ENCODE peak calls at places on chromosomes 6 and 20, in five cellular contexts. C is heart left ventricle, W is brain microvascular endothelial cell, V is MG63, Z is lower lobe of right lung. T is an unnamed sample. For H3K27me3, the result is how much of the 10 kb centered on the place peaks cover.

GRCh38 chr6:83590413-83590812 is 78.1 kb downstream of the PRSS35 start:
- DNase-seq in Z (no peak), C (no peak), V (no peak), W (no peak), T (no peak)

GRCh38 chr20:26169506-26169905 is 472.9 kb upstream of the ZNF337 start:
- DNase-seq in V (no peak), Z (no peak), C (no peak), W (no peak), T (no peak)

GRCh38 chr6:73308712-73309533 is 45.2 kb downstream of the DPPA5 start:
- DNase-seq in Z (no peak), V (peak), W (peak), C (no peak), T (peak)

GRCh38 chr6:134675110-134676038 is 274.5 kb downstream of the ALDH8A1 start:
- DNase-seq in W (no peak), C (no peak), Z (no peak), V (no peak), T (no peak)

GRCh38 chr6:74277749-74278148 is 581.7 kb downstream of the CD109 start:
- DNase-seq in W (peak), V (no peak), C (no peak), Z (no peak), T (peak)

GRCh38 chr6:56357616-56358373 is 110.4 kb upstream of the COL21A1 start:
- DNase-seq in C (no peak), W (peak), Z (no peak), V (no peak), T (peak)

GRCh38 chr20:49896204-49896603 is 19.1 kb downstream of the SPATA2 start:
- DNase-seq in C (no peak), Z (no peak), W (no peak), V (no peak), T (no peak)

GRCh38 chr6:129031051-129031599 is 148.2 kb downstream of the LAMA2 start:
- DNase-seq in W (peak), V (no peak), Z (no peak), C (no peak), T (no peak)

GRCh38 chr20:17498181-17498580 is 33.0 kb downstream of the BFSP1 start:
- DNase-seq in C (no peak), W (no peak), Z (no peak), V (no peak), T (no peak)

GRCh38 chr6:11217360-11218076 is 14.9 kb downstream of the NEDD9 start:
- DNase-seq in W (no peak), C (no peak), Z (no peak), V (no peak), T (no peak)

GRCh38 chr6:157832250-157832967 is 9.4 kb downstream of the SNX9 start:
- DNase-seq in V (no peak), Z (no peak), C (no peak), W (no peak), T (peak)

GRCh38 chr6:152426276-152426675 is 210.9 kb downstream of the SYNE1 start:
- DNase-seq in V (no peak), C (no peak), W (no peak), Z (no peak), T (peak)

GRCh38 chr6:160272707-160273106 is 14.1 kb upstream of the SLC22A2 start:
- DNase-seq in C (no peak), W (no peak), V (no peak), Z (no peak), T (no peak)
- H3K27me3 ChIP-seq in C (under half), W (under half), V (under half), Z (under half), T (under half)

GRCh38 chr20:46157076-46157592 is 39.0 kb downstream of the CD40 start:
- DNase-seq in V (no peak), C (no peak), Z (no peak), W (no peak), T (no peak)
- H3K27me3 ChIP-seq in V (under half), C (half or more), Z (under half), W (under half), T (under half)

GRCh38 chr6:159908940-159909339 is 18.2 kb downstream of the MAS1 start:
- DNase-seq in C (no peak), V (no peak), Z (no peak), W (no peak), T (no peak)
- H3K27me3 ChIP-seq in C (under half), V (under half), Z (under half), W (under half), T (under half)

DNA sequence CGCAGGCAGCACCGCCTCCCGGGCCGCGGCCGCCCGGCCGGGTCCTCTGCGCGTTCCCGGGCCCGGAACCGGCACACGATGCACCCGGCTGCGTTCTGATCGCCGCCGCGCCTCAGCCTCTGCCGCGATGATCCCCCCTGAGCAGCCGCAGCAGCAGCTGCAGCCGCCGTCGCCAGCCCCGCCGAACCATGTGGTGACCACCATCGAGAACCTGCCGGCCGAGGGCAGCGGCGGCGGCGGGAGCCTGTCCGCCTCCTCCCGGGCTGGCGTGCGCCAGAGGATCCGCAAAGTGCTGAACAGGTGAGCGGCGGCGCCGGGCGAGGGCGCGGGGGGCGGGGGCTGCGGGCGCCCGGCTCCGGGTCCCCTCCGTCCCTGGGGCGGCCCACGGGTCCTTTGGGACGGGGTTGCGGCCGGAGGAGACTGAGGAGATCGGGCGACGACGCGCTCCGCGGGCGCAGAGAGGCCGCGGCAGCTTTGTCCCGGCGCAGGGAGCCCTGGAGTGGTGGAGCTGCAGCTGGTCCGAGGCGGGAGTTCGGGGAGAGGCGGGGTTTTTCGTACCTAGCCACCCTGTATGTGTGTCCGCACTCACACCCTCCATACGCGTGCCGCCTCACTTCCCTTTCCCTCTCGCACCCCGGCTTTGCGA is 659 bp downstream of the SLC35F1 start:
- DNase-seq in C (peak), W (no peak), V (peak), Z (peak), T (no peak)
- H3K27me3 ChIP-seq in C (under half), W (under half), V (under half), Z (half or more), T (half or more)

GRCh38 chr6:70957284-70957617 is 391 bp upstream of the B3GAT2 start:
- DNase-seq in V (no peak), C (no peak), Z (no peak), W (no peak), T (no peak)

GRCh38 chr6:70956191-70956450 is 739 bp downstream of the B3GAT2 start:
- DNase-seq in V (no peak), Z (no peak), C (no peak), W (no peak), T (no peak)

GRCh38 chr6:70955441-70956190 is 1.2 kb downstream of the B3GAT2 start:
- DNase-seq in C (peak), W (peak), V (peak), Z (peak), T (peak)

GRCh38 chr6:70954750-70955149 is 2.1 kb downstream of the B3GAT2 start:
- DNase-seq in C (peak), Z (no peak), W (no peak), V (no peak), T (no peak)

GRCh38 chr6:70956451-70957283 is at the start of gene B3GAT2:
- DNase-seq in V (no peak), W (no peak), C (no peak), Z (no peak), T (peak)
- H3K27me3 ChIP-seq in V (under half), W (half or more), C (under half), Z (under half), T (half or more)

DNA sequence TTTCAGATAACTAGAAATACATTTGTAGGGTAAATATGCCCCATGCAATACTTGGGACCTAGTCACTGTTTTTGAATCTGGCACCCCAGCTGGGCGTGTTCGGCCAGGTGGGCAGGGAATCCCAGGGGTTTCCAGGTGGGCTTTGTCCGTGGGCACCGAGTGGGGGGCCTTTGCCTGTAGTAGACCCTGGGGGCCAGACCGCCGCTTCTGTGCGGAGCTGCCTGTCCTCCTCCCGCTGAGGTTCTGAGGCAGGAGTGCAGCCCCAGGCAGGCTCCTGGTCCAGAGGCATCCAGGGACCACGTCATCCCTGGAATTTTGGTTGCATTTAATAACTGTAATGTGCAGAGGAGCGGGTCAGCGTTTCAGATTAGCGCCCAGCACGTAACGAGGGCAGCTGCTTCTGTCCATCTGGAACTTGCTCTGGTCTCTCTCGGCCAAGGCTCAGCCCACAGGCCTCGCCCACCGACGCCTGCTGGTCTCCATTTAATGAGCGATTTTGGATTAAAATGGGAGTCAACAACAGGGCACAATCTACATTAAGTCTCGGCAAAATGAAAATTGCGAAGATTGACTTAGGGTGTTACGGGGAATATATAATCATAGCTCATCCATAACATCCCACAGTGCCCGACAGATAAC is 12.8 kb downstream of the BHLHE23 start:
- DNase-seq in C (no peak), Z (no peak), V (no peak), W (no peak), T (no peak)
- H3K27me3 ChIP-seq in C (half or more), Z (under half), V (under half), W (under half), T (half or more)

GRCh38 chr20:31979713-31980426 is 11.9 kb downstream of the XKR7 start:
- DNase-seq in V (no peak), Z (no peak), C (no peak), W (no peak), T (no peak)
- H3K27me3 ChIP-seq in V (under half), Z (under half), C (under half), W (under half), T (under half)